ENCODE peak calls at places on chromosome 22, in seven cellular contexts. One of them, this sample, is unnamed. For H3K36me3, the result is how much of the 10 kb centered on the place peaks cover.

GRCh38 chr22:43273902-43274484 is 69.2 kb downstream of the SCUBE1 start:
- DNase-seq in lower lobe of right lung: no peak
- DNase-seq in ovary: no peak
- DNase-seq in uterus: peak
- DNase-seq in Caco-2: peak
- DNase-seq in PC-9: peak
- DNase-seq in psoas muscle: no peak
- DNase-seq in this sample: peak

GRCh38 chr22:22848364-22848866 is 39.2 kb upstream of the IGLL5 start:
- DNase-seq in lower lobe of right lung: peak
- DNase-seq in ovary: peak
- DNase-seq in uterus: no peak
- DNase-seq in Caco-2: peak
- DNase-seq in PC-9: peak
- DNase-seq in psoas muscle: peak
- DNase-seq in this sample: peak

GRCh38 chr22:25027052-25027525 is 74.6 kb downstream of the KIAA1671 start:
- DNase-seq in lower lobe of right lung: no peak
- DNase-seq in ovary: no peak
- DNase-seq in uterus: no peak
- DNase-seq in Caco-2: no peak
- DNase-seq in PC-9: peak
- DNase-seq in psoas muscle: no peak
- DNase-seq in this sample: no peak

GRCh38 chr22:25598609-25599008 is 34.1 kb downstream of the GRK3 start:
- DNase-seq in lower lobe of right lung: no peak
- DNase-seq in ovary: no peak
- DNase-seq in uterus: no peak
- DNase-seq in Caco-2: no peak
- DNase-seq in PC-9: no peak
- DNase-seq in psoas muscle: no peak
- DNase-seq in this sample: no peak

GRCh38 chr22:44523981-44524759 is 26.1 kb upstream of the RTL6 start:
- DNase-seq in lower lobe of right lung: no peak
- DNase-seq in ovary: peak
- DNase-seq in uterus: peak
- DNase-seq in Caco-2: no peak
- DNase-seq in PC-9: no peak
- DNase-seq in psoas muscle: no peak
- DNase-seq in this sample: peak

GRCh38 chr22:19057539-19057938 is 64.7 kb downstream of the DGCR2 start:
- DNase-seq in lower lobe of right lung: peak
- DNase-seq in ovary: no peak
- DNase-seq in uterus: no peak
- DNase-seq in Caco-2: no peak
- DNase-seq in PC-9: no peak
- DNase-seq in psoas muscle: no peak
- DNase-seq in this sample: no peak

GRCh38 chr22:48112687-48113521 is 1350.5 kb downstream of the TBC1D22A start:
- DNase-seq in lower lobe of right lung: no peak
- DNase-seq in ovary: no peak
- DNase-seq in uterus: no peak
- DNase-seq in Caco-2: no peak
- DNase-seq in PC-9: no peak
- DNase-seq in psoas muscle: no peak
- DNase-seq in this sample: peak

GRCh38 chr22:44583076-44583760 is 85.2 kb upstream of the RTL6 start:
- DNase-seq in lower lobe of right lung: peak
- DNase-seq in ovary: peak
- DNase-seq in uterus: peak
- DNase-seq in Caco-2: no peak
- DNase-seq in PC-9: no peak
- DNase-seq in psoas muscle: peak
- DNase-seq in this sample: peak

GRCh38 chr22:43848366-43849171 is 13.7 kb downstream of the SULT4A1 start:
- DNase-seq in lower lobe of right lung: no peak
- DNase-seq in ovary: peak
- DNase-seq in uterus: no peak
- DNase-seq in Caco-2: no peak
- DNase-seq in PC-9: no peak
- DNase-seq in psoas muscle: peak
- DNase-seq in this sample: peak

GRCh38 chr22:24494535-24495364 is at the start of gene UPB1:
- DNase-seq in lower lobe of right lung: no peak
- DNase-seq in ovary: no peak
- DNase-seq in uterus: no peak
- DNase-seq in Caco-2: peak
- DNase-seq in PC-9: no peak
- DNase-seq in psoas muscle: no peak
- DNase-seq in this sample: no peak

GRCh38 chr22:31425331-31426050 is 26.1 kb downstream of the DRG1 start:
- DNase-seq in lower lobe of right lung: no peak
- DNase-seq in ovary: no peak
- DNase-seq in uterus: no peak
- DNase-seq in Caco-2: no peak
- DNase-seq in PC-9: no peak
- DNase-seq in psoas muscle: no peak
- DNase-seq in this sample: no peak
- H3K36me3 ChIP-seq in lower lobe of right lung: half or more
- H3K36me3 ChIP-seq in ovary: under half
- H3K36me3 ChIP-seq in uterus: under half
- H3K36me3 ChIP-seq in Caco-2: under half
- H3K36me3 ChIP-seq in PC-9: half or more
- H3K36me3 ChIP-seq in psoas muscle: under half
- H3K36me3 ChIP-seq in this sample: half or more

GRCh38 chr22:31952094-31952401 is 7.7 kb downstream of the YWHAH start:
- DNase-seq in lower lobe of right lung: no peak
- DNase-seq in ovary: no peak
- DNase-seq in uterus: no peak
- DNase-seq in Caco-2: no peak
- DNase-seq in PC-9: no peak
- DNase-seq in psoas muscle: no peak
- DNase-seq in this sample: no peak
- H3K36me3 ChIP-seq in lower lobe of right lung: under half
- H3K36me3 ChIP-seq in ovary: under half
- H3K36me3 ChIP-seq in uterus: under half
- H3K36me3 ChIP-seq in Caco-2: under half
- H3K36me3 ChIP-seq in PC-9: under half
- H3K36me3 ChIP-seq in psoas muscle: under half
- H3K36me3 ChIP-seq in this sample: half or more

GRCh38 chr22:46625843-46626349 is 5.7 kb downstream of the GRAMD4 start:
- DNase-seq in lower lobe of right lung: no peak
- DNase-seq in ovary: no peak
- DNase-seq in uterus: no peak
- DNase-seq in Caco-2: no peak
- DNase-seq in PC-9: no peak
- DNase-seq in psoas muscle: no peak
- DNase-seq in this sample: no peak
- H3K36me3 ChIP-seq in lower lobe of right lung: under half
- H3K36me3 ChIP-seq in ovary: under half
- H3K36me3 ChIP-seq in uterus: under half
- H3K36me3 ChIP-seq in Caco-2: under half
- H3K36me3 ChIP-seq in PC-9: under half
- H3K36me3 ChIP-seq in psoas muscle: under half
- H3K36me3 ChIP-seq in this sample: under half

DNA sequence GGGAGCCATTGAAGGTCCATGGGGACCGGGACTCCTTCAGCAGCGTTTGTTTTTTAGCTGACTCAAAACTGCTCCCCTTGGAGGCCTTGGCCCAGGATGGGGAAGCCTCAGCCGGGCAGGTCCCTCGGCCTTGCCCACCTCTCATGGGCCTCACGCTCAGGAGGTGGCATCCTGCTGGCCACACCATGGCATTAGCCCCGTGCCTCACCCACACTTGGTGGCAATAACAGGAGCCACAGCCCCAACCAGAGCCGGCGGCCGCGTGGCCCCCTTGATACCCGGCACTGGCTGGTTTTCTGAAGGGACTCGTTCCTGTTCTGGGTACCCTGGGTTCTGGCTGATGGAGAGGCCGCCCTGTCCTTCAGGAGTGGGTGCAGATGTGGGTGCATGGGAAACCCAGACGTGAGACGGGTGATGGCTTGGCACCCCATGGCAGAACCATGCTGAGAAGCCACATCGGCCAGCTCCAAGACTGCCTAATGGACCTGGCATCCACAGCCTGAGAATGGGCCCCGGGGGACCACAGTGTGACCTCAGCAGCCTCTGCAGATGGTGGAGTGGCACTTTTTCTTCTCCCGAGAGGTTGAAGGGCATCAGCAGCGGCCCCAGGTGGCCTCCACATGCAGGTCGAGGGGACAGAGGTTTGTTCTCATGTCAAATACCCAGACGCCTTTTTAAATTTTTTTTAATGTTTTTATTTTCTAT is 49.8 kb upstream of the PPARA start:
- DNase-seq in lower lobe of right lung: no peak
- DNase-seq in ovary: no peak
- DNase-seq in uterus: no peak
- DNase-seq in Caco-2: no peak
- DNase-seq in PC-9: no peak
- DNase-seq in psoas muscle: no peak
- DNase-seq in this sample: no peak
- H3K36me3 ChIP-seq in lower lobe of right lung: half or more
- H3K36me3 ChIP-seq in ovary: under half
- H3K36me3 ChIP-seq in uterus: under half
- H3K36me3 ChIP-seq in Caco-2: under half
- H3K36me3 ChIP-seq in PC-9: under half
- H3K36me3 ChIP-seq in psoas muscle: under half
- H3K36me3 ChIP-seq in this sample: half or more

GRCh38 chr22:41223535-41223934 is 17.2 kb downstream of the CHADL start:
- DNase-seq in lower lobe of right lung: no peak
- DNase-seq in ovary: no peak
- DNase-seq in uterus: no peak
- DNase-seq in Caco-2: no peak
- DNase-seq in PC-9: no peak
- DNase-seq in psoas muscle: no peak
- DNase-seq in this sample: no peak
- H3K36me3 ChIP-seq in lower lobe of right lung: half or more
- H3K36me3 ChIP-seq in ovary: under half
- H3K36me3 ChIP-seq in uterus: under half
- H3K36me3 ChIP-seq in Caco-2: under half
- H3K36me3 ChIP-seq in PC-9: under half
- H3K36me3 ChIP-seq in psoas muscle: under half
- H3K36me3 ChIP-seq in this sample: under half

GRCh38 chr22:29799217-29799680 is 32.1 kb downstream of the UQCR10 start:
- DNase-seq in lower lobe of right lung: peak
- DNase-seq in ovary: peak
- DNase-seq in uterus: peak
- DNase-seq in Caco-2: peak
- DNase-seq in PC-9: peak
- DNase-seq in psoas muscle: peak
- DNase-seq in this sample: peak
- H3K36me3 ChIP-seq in lower lobe of right lung: half or more
- H3K36me3 ChIP-seq in ovary: under half
- H3K36me3 ChIP-seq in uterus: under half
- H3K36me3 ChIP-seq in Caco-2: under half
- H3K36me3 ChIP-seq in PC-9: under half
- H3K36me3 ChIP-seq in psoas muscle: under half
- H3K36me3 ChIP-seq in this sample: under half

DNA sequence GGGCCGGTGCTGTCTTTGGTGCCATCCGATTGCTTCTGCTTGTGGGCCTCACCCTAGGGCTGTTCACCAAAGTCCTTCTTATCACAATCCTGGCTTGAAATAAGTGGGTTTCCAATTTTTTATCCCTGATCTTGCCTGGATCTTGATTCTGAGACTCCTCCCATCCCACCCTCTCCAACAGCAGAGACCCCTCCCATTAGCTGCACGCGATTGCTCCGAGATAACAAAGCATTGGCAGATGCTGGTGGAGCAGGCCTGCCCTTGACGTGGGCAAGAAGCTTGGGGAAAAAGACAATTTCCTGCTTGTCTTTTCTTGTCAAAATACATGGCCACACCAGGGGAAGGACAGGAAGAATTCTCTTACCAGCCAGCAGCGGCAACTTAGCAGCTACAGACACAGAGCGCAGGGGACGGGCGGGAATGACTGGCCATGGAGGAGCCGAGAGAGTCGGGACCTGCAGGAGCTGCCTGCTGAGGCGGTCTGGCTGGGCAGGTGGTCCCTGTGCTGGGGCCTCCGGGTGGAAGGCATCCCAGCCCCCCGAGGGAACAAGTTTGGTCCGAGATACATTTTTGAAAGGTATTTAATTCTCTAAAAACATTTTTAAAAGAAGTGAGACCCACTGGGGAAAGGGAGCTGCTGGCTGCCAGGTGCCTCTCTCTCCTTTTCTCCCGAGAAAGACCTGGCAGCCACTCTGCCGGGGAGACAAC is 9.7 kb upstream of the BID start:
- DNase-seq in lower lobe of right lung: no peak
- DNase-seq in ovary: no peak
- DNase-seq in uterus: no peak
- DNase-seq in Caco-2: no peak
- DNase-seq in PC-9: no peak
- DNase-seq in psoas muscle: peak
- DNase-seq in this sample: no peak
- H3K36me3 ChIP-seq in lower lobe of right lung: under half
- H3K36me3 ChIP-seq in ovary: under half
- H3K36me3 ChIP-seq in uterus: under half
- H3K36me3 ChIP-seq in Caco-2: under half
- H3K36me3 ChIP-seq in PC-9: under half
- H3K36me3 ChIP-seq in psoas muscle: under half
- H3K36me3 ChIP-seq in this sample: under half

GRCh38 chr22:20093437-20093836 is 13.4 kb downstream of the DGCR8 start:
- DNase-seq in lower lobe of right lung: peak
- DNase-seq in ovary: no peak
- DNase-seq in uterus: no peak
- DNase-seq in Caco-2: no peak
- DNase-seq in PC-9: no peak
- DNase-seq in psoas muscle: peak
- DNase-seq in this sample: peak
- H3K36me3 ChIP-seq in lower lobe of right lung: half or more
- H3K36me3 ChIP-seq in ovary: under half
- H3K36me3 ChIP-seq in uterus: under half
- H3K36me3 ChIP-seq in Caco-2: under half
- H3K36me3 ChIP-seq in PC-9: under half
- H3K36me3 ChIP-seq in psoas muscle: under half
- H3K36me3 ChIP-seq in this sample: half or more